ENCODE peak calls at places on chromosome 19, in ten cellular contexts. U is endothelial cell; C is activated T-cell treated with anti-CD3 and anti-CD28 coated beads, Interleukin-2, amount 50 U/mL, for 48 hours; W is activated CD8-positive, alpha-beta T cell treated with anti-CD3 and anti-CD28 coated beads for 36 hours; K is head of caudate nucleus; P is amniotic stem cell; D is stimulated activated CD4-positive, alpha-beta T cell treated with anti-CD3 and anti-CD28 coated beads, Interleukin-2, amount 100 ng/mL, for 24 hours; L is AG08396; I is GDM1; V is pons. Y is an unnamed sample.

GRCh38 chr19:45211751-45212381 is 33.3 kb downstream of the BLOC1S3 start:
- DNase-seq in C (no peak), K (no peak), I (peak), U (no peak), L (no peak), V (no peak), W (no peak), P (no peak), D (no peak), Y (no peak)

GRCh38 chr19:566403-566802 is 6.0 kb upstream of the BSG start:
- DNase-seq in U (no peak), L (no peak), C (no peak), D (no peak), V (no peak), W (no peak), K (no peak), I (no peak), P (no peak), Y (peak)

GRCh38 chr19:46428278-46429141 is at the start of gene PNMA8C:
- DNase-seq in C (peak), D (peak), W (peak), L (peak), U (peak), I (peak), K (peak), V (peak), P (no peak), Y (no peak)

GRCh38 chr19:12838182-12838890 is at the start of gene MAST1:
- DNase-seq in K (peak), L (peak), D (peak), W (peak), V (no peak), P (no peak), U (peak), C (peak), I (peak), Y (no peak)

GRCh38 chr19:5743640-5744039 is 23.2 kb downstream of the CATSPERD start:
- DNase-seq in W (no peak), U (no peak), I (no peak), K (no peak), V (no peak), C (no peak), P (no peak), D (no peak), L (peak), Y (no peak)

GRCh38 chr19:58356236-58356970 is 3.1 kb upstream of the A1BG start:
- DNase-seq in K (no peak), I (no peak), D (peak), P (no peak), C (peak), V (no peak), U (no peak), W (peak), L (peak), Y (no peak)

GRCh38 chr19:5218255-5218855 is 122.3 kb downstream of the PTPRS start:
- DNase-seq in I (no peak), P (no peak), L (no peak), C (no peak), V (no peak), U (no peak), D (no peak), K (no peak), W (no peak), Y (no peak)

GRCh38 chr19:55447421-55448174 is 4.5 kb upstream of the SHISA7 start:
- DNase-seq in K (peak), D (no peak), P (no peak), I (no peak), W (peak), U (no peak), L (peak), V (peak), C (no peak), Y (no peak)

GRCh38 chr19:16887353-16888265 is 1.2 kb upstream of the F2RL3 start:
- DNase-seq in K (no peak), P (no peak), C (no peak), I (no peak), W (no peak), D (no peak), V (no peak), L (no peak), U (no peak), Y (no peak)

GRCh38 chr19:7730286-7731217 is 1.4 kb downstream of the CLEC4G start:
- DNase-seq in P (no peak), V (no peak), W (no peak), L (no peak), D (no peak), I (no peak), U (no peak), K (no peak), C (no peak), Y (no peak)

GRCh38 chr19:33207040-33207620 is 13.0 kb downstream of the LRP3 start:
- DNase-seq in I (no peak), U (no peak), W (no peak), C (no peak), D (no peak), L (no peak), V (no peak), K (no peak), P (no peak), Y (no peak)

GRCh38 chr19:44845612-44846454 is at the start of gene NECTIN2:
- DNase-seq in K (peak), I (peak), L (peak), W (peak), V (peak), C (peak), P (peak), U (peak), D (peak), Y (peak)

GRCh38 chr19:1944916-1945561 is 4.1 kb downstream of the CSNK1G2 start:
- DNase-seq in C (no peak), D (no peak), V (no peak), U (no peak), K (no peak), W (no peak), L (no peak), I (no peak), P (no peak), Y (no peak)

GRCh38 chr19:55549500-55550320 is 4.4 kb upstream of the SBK3 start:
- DNase-seq in U (peak), K (no peak), I (no peak), C (no peak), W (no peak), V (no peak), P (peak), L (peak), D (no peak), Y (peak)

GRCh38 chr19:53945441-53945840 is 17.3 kb upstream of the CACNG8 start:
- DNase-seq in I (peak), C (no peak), W (no peak), U (peak), D (no peak), P (no peak), V (no peak), K (no peak), L (peak), Y (no peak)

GRCh38 chr19:46746281-46746965 is at the start of gene STRN4:
- DNase-seq in K (peak), P (no peak), V (no peak), D (peak), U (peak), L (peak), W (peak), C (peak), I (peak), Y (no peak)

GRCh38 chr19:7923295-7924191 is 2.4 kb downstream of the CTXN1 start:
- DNase-seq in W (no peak), D (no peak), V (no peak), U (no peak), L (no peak), C (no peak), P (no peak), K (peak), I (no peak), Y (no peak)

GRCh38 chr19:52602931-52603330 is 32.8 kb downstream of the ZNF701 start:
- DNase-seq in L (no peak), I (no peak), W (no peak), D (no peak), K (no peak), C (no peak), V (no peak), P (no peak), U (no peak), Y (no peak)

GRCh38 chr19:12701596-12702282 is 5.3 kb upstream of the FBXW9 start:
- DNase-seq in L (no peak), C (no peak), I (no peak), V (no peak), K (no peak), W (no peak), P (no peak), U (no peak), D (no peak), Y (no peak)

GRCh38 chr19:30135358-30135757 is 193.3 kb downstream of the URI1 start:
- DNase-seq in K (no peak), P (no peak), V (no peak), D (no peak), W (no peak), L (no peak), U (no peak), I (no peak), C (no peak), Y (no peak)

GRCh38 chr19:1355974-1356865 is 27.5 kb upstream of the NDUFS7 start:
- DNase-seq in V (no peak), P (no peak), D (no peak), C (no peak), U (no peak), I (no peak), L (peak), K (no peak), W (no peak), Y (no peak)